ENCODE peak calls at places on chromosomes 16 and 17, in ten cellular contexts. One of them, this sample, is unnamed.

GRCh38 chr16:82337355-82337754 is 167.3 kb upstream of the MPHOSPH6 start:
- DNase-seq in GM10248: no peak
- DNase-seq in Karpas-422: no peak
- DNase-seq in NCI-H1930: no peak
- DNase-seq in skeletal muscle cell: no peak
- DNase-seq in HuH-7.5: no peak
- DNase-seq in ACHN: no peak
- DNase-seq in iPS-NIHi11: no peak
- DNase-seq in NCI-H345: no peak
- DNase-seq in T-helper 17 cell: no peak
- DNase-seq in this sample: no peak

GRCh38 chr16:88360999-88361398 is 21.8 kb upstream of the ZNF469 start:
- DNase-seq in GM10248: no peak
- DNase-seq in Karpas-422: no peak
- DNase-seq in NCI-H1930: no peak
- DNase-seq in skeletal muscle cell: no peak
- DNase-seq in HuH-7.5: no peak
- DNase-seq in ACHN: no peak
- DNase-seq in iPS-NIHi11: no peak
- DNase-seq in NCI-H345: no peak
- DNase-seq in T-helper 17 cell: no peak
- DNase-seq in this sample: no peak

GRCh38 chr16:80198265-80198994 is 342.4 kb upstream of the DYNLRB2 start:
- DNase-seq in GM10248: no peak
- DNase-seq in Karpas-422: no peak
- DNase-seq in NCI-H1930: peak
- DNase-seq in skeletal muscle cell: no peak
- DNase-seq in HuH-7.5: no peak
- DNase-seq in ACHN: no peak
- DNase-seq in iPS-NIHi11: no peak
- DNase-seq in NCI-H345: peak
- DNase-seq in T-helper 17 cell: no peak
- DNase-seq in this sample: no peak

GRCh38 chr17:73232587-73233373 is 28.9 kb downstream of the CPSF4L start:
- DNase-seq in GM10248: peak
- DNase-seq in Karpas-422: peak
- DNase-seq in NCI-H1930: no peak
- DNase-seq in skeletal muscle cell: no peak
- DNase-seq in HuH-7.5: peak
- DNase-seq in ACHN: peak
- DNase-seq in iPS-NIHi11: peak
- DNase-seq in NCI-H345: peak
- DNase-seq in T-helper 17 cell: no peak
- DNase-seq in this sample: no peak

GRCh38 chr17:72299092-72299491 is 178.3 kb downstream of the SOX9 start:
- DNase-seq in GM10248: no peak
- DNase-seq in Karpas-422: no peak
- DNase-seq in NCI-H1930: no peak
- DNase-seq in skeletal muscle cell: no peak
- DNase-seq in HuH-7.5: no peak
- DNase-seq in ACHN: no peak
- DNase-seq in iPS-NIHi11: no peak
- DNase-seq in NCI-H345: no peak
- DNase-seq in T-helper 17 cell: no peak
- DNase-seq in this sample: no peak

GRCh38 chr16:86410076-86410475 is 100.3 kb upstream of the FOXF1 start:
- DNase-seq in GM10248: no peak
- DNase-seq in Karpas-422: peak
- DNase-seq in NCI-H1930: no peak
- DNase-seq in skeletal muscle cell: no peak
- DNase-seq in HuH-7.5: no peak
- DNase-seq in ACHN: no peak
- DNase-seq in iPS-NIHi11: no peak
- DNase-seq in NCI-H345: no peak
- DNase-seq in T-helper 17 cell: no peak
- DNase-seq in this sample: no peak

GRCh38 chr17:34756670-34757021 is 177.3 kb downstream of the TMEM132E start:
- DNase-seq in GM10248: no peak
- DNase-seq in Karpas-422: no peak
- DNase-seq in NCI-H1930: no peak
- DNase-seq in skeletal muscle cell: peak
- DNase-seq in HuH-7.5: no peak
- DNase-seq in ACHN: no peak
- DNase-seq in iPS-NIHi11: no peak
- DNase-seq in NCI-H345: no peak
- DNase-seq in T-helper 17 cell: no peak
- DNase-seq in this sample: no peak

GRCh38 chr17:40015998-40016691 is 905 bp downstream of the CSF3 start:
- DNase-seq in GM10248: no peak
- DNase-seq in Karpas-422: no peak
- DNase-seq in NCI-H1930: no peak
- DNase-seq in skeletal muscle cell: no peak
- DNase-seq in HuH-7.5: no peak
- DNase-seq in ACHN: no peak
- DNase-seq in iPS-NIHi11: no peak
- DNase-seq in NCI-H345: no peak
- DNase-seq in T-helper 17 cell: no peak
- DNase-seq in this sample: no peak

GRCh38 chr16:54318941-54319340 is 32.4 kb upstream of the IRX3 start:
- DNase-seq in GM10248: no peak
- DNase-seq in Karpas-422: no peak
- DNase-seq in NCI-H1930: no peak
- DNase-seq in skeletal muscle cell: no peak
- DNase-seq in HuH-7.5: no peak
- DNase-seq in ACHN: no peak
- DNase-seq in iPS-NIHi11: no peak
- DNase-seq in NCI-H345: no peak
- DNase-seq in T-helper 17 cell: no peak
- DNase-seq in this sample: no peak

GRCh38 chr17:36221187-36221586 is 10.3 kb downstream of the CCL4L2 start:
- DNase-seq in GM10248: no peak
- DNase-seq in Karpas-422: peak
- DNase-seq in NCI-H1930: no peak
- DNase-seq in skeletal muscle cell: no peak
- DNase-seq in HuH-7.5: no peak
- DNase-seq in ACHN: no peak
- DNase-seq in iPS-NIHi11: no peak
- DNase-seq in NCI-H345: no peak
- DNase-seq in T-helper 17 cell: no peak
- DNase-seq in this sample: no peak

GRCh38 chr17:19977360-19978205 is at the start of gene AKAP10:
- DNase-seq in GM10248: peak
- DNase-seq in Karpas-422: peak
- DNase-seq in NCI-H1930: peak
- DNase-seq in skeletal muscle cell: peak
- DNase-seq in HuH-7.5: peak
- DNase-seq in ACHN: peak
- DNase-seq in iPS-NIHi11: peak
- DNase-seq in NCI-H345: peak
- DNase-seq in T-helper 17 cell: peak
- DNase-seq in this sample: peak

GRCh38 chr16:85916141-85916890 is 17.4 kb downstream of the IRF8 start:
- DNase-seq in GM10248: no peak
- DNase-seq in Karpas-422: no peak
- DNase-seq in NCI-H1930: no peak
- DNase-seq in skeletal muscle cell: no peak
- DNase-seq in HuH-7.5: no peak
- DNase-seq in ACHN: peak
- DNase-seq in iPS-NIHi11: no peak
- DNase-seq in NCI-H345: no peak
- DNase-seq in T-helper 17 cell: no peak
- DNase-seq in this sample: no peak

GRCh38 chr17:75011788-75012319 is 616 bp upstream of the MRPL58 start:
- DNase-seq in GM10248: no peak
- DNase-seq in Karpas-422: no peak
- DNase-seq in NCI-H1930: peak
- DNase-seq in skeletal muscle cell: no peak
- DNase-seq in HuH-7.5: no peak
- DNase-seq in ACHN: no peak
- DNase-seq in iPS-NIHi11: peak
- DNase-seq in NCI-H345: no peak
- DNase-seq in T-helper 17 cell: no peak
- DNase-seq in this sample: no peak

GRCh38 chr16:79632289-79632688 is 31.8 kb upstream of the MAF start:
- DNase-seq in GM10248: no peak
- DNase-seq in Karpas-422: no peak
- DNase-seq in NCI-H1930: no peak
- DNase-seq in skeletal muscle cell: no peak
- DNase-seq in HuH-7.5: no peak
- DNase-seq in ACHN: no peak
- DNase-seq in iPS-NIHi11: no peak
- DNase-seq in NCI-H345: no peak
- DNase-seq in T-helper 17 cell: no peak
- DNase-seq in this sample: no peak

GRCh38 chr17:65588194-65588808 is 26.9 kb upstream of the AXIN2 start:
- DNase-seq in GM10248: no peak
- DNase-seq in Karpas-422: no peak
- DNase-seq in NCI-H1930: no peak
- DNase-seq in skeletal muscle cell: no peak
- DNase-seq in HuH-7.5: peak
- DNase-seq in ACHN: no peak
- DNase-seq in iPS-NIHi11: no peak
- DNase-seq in NCI-H345: peak
- DNase-seq in T-helper 17 cell: no peak
- DNase-seq in this sample: no peak

GRCh38 chr17:75270966-75271232 is at the start of gene MIF4GD:
- DNase-seq in GM10248: no peak
- DNase-seq in Karpas-422: no peak
- DNase-seq in NCI-H1930: peak
- DNase-seq in skeletal muscle cell: no peak
- DNase-seq in HuH-7.5: no peak
- DNase-seq in ACHN: no peak
- DNase-seq in iPS-NIHi11: no peak
- DNase-seq in NCI-H345: no peak
- DNase-seq in T-helper 17 cell: no peak
- DNase-seq in this sample: no peak

GRCh38 chr17:32586666-32587065 is 99.9 kb downstream of the CDK5R1 start:
- DNase-seq in GM10248: no peak
- DNase-seq in Karpas-422: no peak
- DNase-seq in NCI-H1930: no peak
- DNase-seq in skeletal muscle cell: no peak
- DNase-seq in HuH-7.5: no peak
- DNase-seq in ACHN: peak
- DNase-seq in iPS-NIHi11: no peak
- DNase-seq in NCI-H345: no peak
- DNase-seq in T-helper 17 cell: no peak
- DNase-seq in this sample: no peak

GRCh38 chr17:306536-307294 is 45.9 kb downstream of the RPH3AL start:
- DNase-seq in GM10248: no peak
- DNase-seq in Karpas-422: no peak
- DNase-seq in NCI-H1930: no peak
- DNase-seq in skeletal muscle cell: no peak
- DNase-seq in HuH-7.5: no peak
- DNase-seq in ACHN: no peak
- DNase-seq in iPS-NIHi11: no peak
- DNase-seq in NCI-H345: no peak
- DNase-seq in T-helper 17 cell: no peak
- DNase-seq in this sample: no peak

GRCh38 chr17:14320734-14321475 is 20.0 kb downstream of the HS3ST3B1 start:
- DNase-seq in GM10248: no peak
- DNase-seq in Karpas-422: no peak
- DNase-seq in NCI-H1930: no peak
- DNase-seq in skeletal muscle cell: no peak
- DNase-seq in HuH-7.5: no peak
- DNase-seq in ACHN: no peak
- DNase-seq in iPS-NIHi11: no peak
- DNase-seq in NCI-H345: no peak
- DNase-seq in T-helper 17 cell: no peak
- DNase-seq in this sample: no peak

GRCh38 chr17:56679148-56679766 is 85.8 kb downstream of the NOG start:
- DNase-seq in GM10248: peak
- DNase-seq in Karpas-422: peak
- DNase-seq in NCI-H1930: no peak
- DNase-seq in skeletal muscle cell: no peak
- DNase-seq in HuH-7.5: peak
- DNase-seq in ACHN: peak
- DNase-seq in iPS-NIHi11: peak
- DNase-seq in NCI-H345: peak
- DNase-seq in T-helper 17 cell: no peak
- DNase-seq in this sample: no peak

GRCh38 chr16:56742030-56742984 is 12.4 kb downstream of the NUP93 start:
- DNase-seq in GM10248: no peak
- DNase-seq in Karpas-422: no peak
- DNase-seq in NCI-H1930: no peak
- DNase-seq in skeletal muscle cell: peak
- DNase-seq in HuH-7.5: no peak
- DNase-seq in ACHN: peak
- DNase-seq in iPS-NIHi11: no peak
- DNase-seq in NCI-H345: no peak
- DNase-seq in T-helper 17 cell: no peak
- DNase-seq in this sample: no peak

GRCh38 chr17:15453246-15453645 is 14.2 kb downstream of the CDRT4 start:
- DNase-seq in GM10248: no peak
- DNase-seq in Karpas-422: no peak
- DNase-seq in NCI-H1930: no peak
- DNase-seq in skeletal muscle cell: no peak
- DNase-seq in HuH-7.5: no peak
- DNase-seq in ACHN: no peak
- DNase-seq in iPS-NIHi11: no peak
- DNase-seq in NCI-H345: no peak
- DNase-seq in T-helper 17 cell: no peak
- DNase-seq in this sample: no peak

GRCh38 chr16:67961551-67961957 is 6.9 kb downstream of the SLC12A4 start:
- DNase-seq in GM10248: no peak
- DNase-seq in Karpas-422: no peak
- DNase-seq in NCI-H1930: no peak
- DNase-seq in skeletal muscle cell: no peak
- DNase-seq in HuH-7.5: no peak
- DNase-seq in ACHN: no peak
- DNase-seq in iPS-NIHi11: no peak
- DNase-seq in NCI-H345: peak
- DNase-seq in T-helper 17 cell: no peak
- DNase-seq in this sample: no peak

GRCh38 chr16:85149776-85150175 is 37.5 kb upstream of the CIBAR2 start:
- DNase-seq in GM10248: no peak
- DNase-seq in Karpas-422: no peak
- DNase-seq in NCI-H1930: no peak
- DNase-seq in skeletal muscle cell: no peak
- DNase-seq in HuH-7.5: no peak
- DNase-seq in ACHN: no peak
- DNase-seq in iPS-NIHi11: no peak
- DNase-seq in NCI-H345: no peak
- DNase-seq in T-helper 17 cell: no peak
- DNase-seq in this sample: no peak

GRCh38 chr16:23398987-23399805 is 53.8 kb downstream of the COG7 start:
- DNase-seq in GM10248: no peak
- DNase-seq in Karpas-422: no peak
- DNase-seq in NCI-H1930: no peak
- DNase-seq in skeletal muscle cell: no peak
- DNase-seq in HuH-7.5: no peak
- DNase-seq in ACHN: peak
- DNase-seq in iPS-NIHi11: peak
- DNase-seq in NCI-H345: no peak
- DNase-seq in T-helper 17 cell: no peak
- DNase-seq in this sample: no peak

GRCh38 chr17:20896153-20896649 is 146.6 kb downstream of the USP22 start:
- DNase-seq in GM10248: peak
- DNase-seq in Karpas-422: no peak
- DNase-seq in NCI-H1930: no peak
- DNase-seq in skeletal muscle cell: no peak
- DNase-seq in HuH-7.5: no peak
- DNase-seq in ACHN: peak
- DNase-seq in iPS-NIHi11: peak
- DNase-seq in NCI-H345: no peak
- DNase-seq in T-helper 17 cell: no peak
- DNase-seq in this sample: peak

GRCh38 chr17:2500446-2500845 is 11.2 kb downstream of the METTL16 start:
- DNase-seq in GM10248: no peak
- DNase-seq in Karpas-422: no peak
- DNase-seq in NCI-H1930: no peak
- DNase-seq in skeletal muscle cell: no peak
- DNase-seq in HuH-7.5: no peak
- DNase-seq in ACHN: no peak
- DNase-seq in iPS-NIHi11: no peak
- DNase-seq in NCI-H345: no peak
- DNase-seq in T-helper 17 cell: no peak
- DNase-seq in this sample: no peak

GRCh38 chr16:70463235-70463634 is 8.8 kb downstream of the FCSK start:
- DNase-seq in GM10248: no peak
- DNase-seq in Karpas-422: no peak
- DNase-seq in NCI-H1930: no peak
- DNase-seq in skeletal muscle cell: no peak
- DNase-seq in HuH-7.5: no peak
- DNase-seq in ACHN: no peak
- DNase-seq in iPS-NIHi11: peak
- DNase-seq in NCI-H345: no peak
- DNase-seq in T-helper 17 cell: no peak
- DNase-seq in this sample: no peak